ENCODE peak calls at places on chromosomes 7 and 10, in nine cellular contexts. Y is type B pancreatic cell, M is mammary epithelial cell, K is bronchial epithelial cell, X is PC-9, N is ascending aorta, Q is neural crest cell, C is AG04449, L is fibroblast of mammary gland. D is an unnamed sample.

GRCh38 chr7:128236924-128237586 is 4.0 kb upstream of the LEP start:
- DNase-seq in X (peak; percentile 90), Y (no peak), M (peak; percentile 99), Q (no peak), L (peak; percentile 93), N (no peak), C (peak; percentile 59), K (peak; percentile 100), D (peak; percentile 44)

GRCh38 chr10:71611131-71611530 is 108.4 kb downstream of the C10orf105 start:
- DNase-seq in C (no peak), Q (no peak), M (no peak), Y (no peak), L (no peak), N (no peak), X (no peak), K (no peak), D (no peak)

GRCh38 chr7:18866359-18867036 is 250.9 kb downstream of the TWIST1 start:
- DNase-seq in C (peak; percentile 100), L (peak; percentile 100), N (peak; percentile 41), K (peak; percentile 100), Q (no peak), Y (no peak), M (peak; percentile 99), X (peak; percentile 36), D (peak; percentile 76)

GRCh38 chr10:34320265-34320664 is 494.8 kb downstream of the PARD3 start:
- DNase-seq in C (no peak), K (no peak), L (no peak), Q (no peak), Y (no peak), N (no peak), X (no peak), M (no peak), D (no peak)

GRCh38 chr7:38855389-38855788 is 53.6 kb downstream of the VPS41 start:
- DNase-seq in X (no peak), C (no peak), Y (no peak), Q (no peak), K (no peak), M (no peak), L (no peak), N (no peak), D (no peak)

GRCh38 chr10:7642612-7643011 is 24.2 kb downstream of the ITIH5 start:
- DNase-seq in X (no peak), K (no peak), Y (no peak), L (no peak), N (no peak), Q (no peak), C (no peak), M (no peak), D (no peak)

GRCh38 chr7:4711093-4711492 is 29.0 kb downstream of the FOXK1 start:
- DNase-seq in C (no peak), K (no peak), N (no peak), M (no peak), Y (no peak), L (no peak), X (no peak), Q (no peak), D (no peak)

GRCh38 chr10:74419491-74420466 is 268.8 kb downstream of the ADK start:
- DNase-seq in X (no peak), N (no peak), M (peak; percentile 9), C (no peak), Y (no peak), L (peak; percentile 43), Q (no peak), K (peak; percentile 25), D (peak; percentile 44)

GRCh38 chr7:77455334-77455733 is 39.2 kb upstream of the GSAP start:
- DNase-seq in Y (no peak), M (peak; percentile 65), N (no peak), L (peak; percentile 98), K (peak; percentile 92), C (peak; percentile 46), X (peak; percentile 79), Q (no peak), D (no peak)

GRCh38 chr10:93999401-93999851 is 5.7 kb downstream of the PLCE1 start:
- DNase-seq in C (no peak), M (peak; percentile 1), Y (no peak), K (peak; percentile 26), N (no peak), X (no peak), Q (no peak), L (peak; percentile 50), D (no peak)

GRCh38 chr7:100088621-100089457 is at the start of gene COPS6:
- DNase-seq in Y (peak; percentile 89), K (peak; percentile 22), C (no peak), Q (peak; percentile 80), L (peak; percentile 65), X (peak; percentile 52), M (peak; percentile 77), N (peak; percentile 24), D (peak; percentile 88)

GRCh38 chr10:45135836-45136235 is 135.1 kb downstream of the ZNF22 start:
- DNase-seq in M (no peak), Y (no peak), X (no peak), C (no peak), Q (no peak), K (no peak), N (no peak), L (no peak), D (no peak)

GRCh38 chr7:27346531-27347260 is 104.1 kb downstream of the EVX1 start:
- DNase-seq in N (no peak), Q (no peak), X (peak; percentile 98), C (peak; percentile 55), M (peak; percentile 78), Y (no peak), K (peak; percentile 94), L (peak; percentile 77), D (peak; percentile 91)

GRCh38 chr10:6036861-6037321 is 25.3 kb downstream of the IL2RA start:
- DNase-seq in M (no peak), X (no peak), L (no peak), N (no peak), Q (no peak), C (no peak), Y (no peak), K (no peak), D (no peak)

DNA sequence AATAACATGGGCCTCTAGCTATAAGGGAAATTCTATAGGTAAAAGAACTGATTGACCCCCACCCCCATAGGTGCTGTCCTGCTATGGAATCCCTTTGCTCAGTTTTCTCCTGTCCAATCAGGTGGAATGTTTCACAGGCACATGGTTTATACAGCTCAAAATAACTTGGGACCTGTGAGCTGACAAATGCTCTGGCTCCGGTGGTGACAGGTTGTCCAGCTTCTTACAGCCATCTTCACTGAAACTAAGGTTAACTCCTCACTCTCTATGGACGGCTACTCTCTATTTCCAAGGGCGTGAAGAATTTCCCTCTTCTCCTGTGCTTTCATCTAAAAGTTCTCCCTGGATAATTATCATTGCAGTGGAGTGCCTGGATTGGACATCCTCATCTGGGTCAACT is at the start of gene MYPN:
- DNase-seq in Y (no peak), N (no peak), K (no peak), M (no peak), X (no peak), C (no peak), Q (no peak), L (no peak), D (no peak)
- TF ChIP-seq CTCF in Y (no peak), N (no peak), K (no peak), M (no peak), X (no peak), C (no peak), Q (no peak), L (no peak), D (no peak)

GRCh38 chr7:47581821-47582747 is at the start of gene TNS3:
- DNase-seq in X (peak; percentile 64), L (no peak), C (no peak), Y (peak; percentile 75), M (peak; percentile 47), Q (peak; percentile 46), N (no peak), K (no peak), D (peak; percentile 86)
- TF ChIP-seq CTCF in X (no peak), L (no peak), C (no peak), Y (peak; percentile 56), M (no peak), Q (peak; percentile 57), N (no peak), K (no peak), D (peak; percentile 36)

DNA sequence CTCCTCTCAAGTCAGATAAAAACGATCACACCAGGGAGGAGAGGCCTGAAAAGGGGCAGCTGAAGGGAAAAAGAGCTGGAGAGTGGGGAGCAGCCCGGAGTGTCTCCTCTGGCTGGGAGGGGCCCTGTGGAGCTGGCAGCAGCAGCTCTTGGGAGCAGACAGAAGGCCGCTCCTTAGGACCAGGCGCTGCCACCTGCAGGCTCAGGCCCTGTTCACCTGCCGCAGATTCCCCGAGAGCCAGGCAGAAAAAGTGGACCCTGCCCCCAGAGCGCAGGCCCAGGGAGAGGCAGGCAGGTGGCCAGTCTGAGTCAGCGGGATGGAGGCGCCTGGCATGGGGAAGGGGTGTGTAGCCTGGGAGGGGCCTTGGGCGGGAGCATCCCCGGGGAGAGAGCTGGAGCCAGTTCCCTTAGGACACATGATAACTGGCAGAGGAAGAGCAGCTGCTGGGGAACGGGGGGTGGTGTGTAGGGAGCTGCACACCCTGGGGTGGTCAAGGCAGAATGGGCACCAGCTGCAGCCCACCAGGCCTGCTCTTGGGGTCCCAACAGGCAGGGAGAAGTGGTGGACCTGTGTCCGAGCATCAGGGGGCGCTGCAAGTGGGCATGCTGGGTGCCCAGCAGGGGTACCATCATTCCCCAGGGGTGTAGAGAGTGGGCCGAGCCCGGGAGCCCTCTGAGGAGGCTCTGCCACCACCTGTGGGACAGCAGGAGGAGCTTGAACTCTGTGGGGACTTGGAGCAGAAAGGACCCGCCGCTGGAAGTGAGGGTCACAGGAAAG is 177.2 kb upstream of the RHEB start:
- DNase-seq in N (no peak), C (no peak), M (peak; percentile 63), Y (no peak), X (peak; percentile 88), L (no peak), Q (no peak), K (peak; percentile 33), D (peak; percentile 80)
- TF ChIP-seq CTCF in N (no peak), C (no peak), M (peak; percentile 9), Y (no peak), X (no peak), L (no peak), Q (no peak), K (peak; percentile 35), D (no peak)

GRCh38 chr10:80484243-80484642 is 30.1 kb downstream of the TSPAN14 start:
- DNase-seq in L (no peak), C (no peak), M (no peak), X (no peak), N (no peak), K (no peak), Y (no peak), Q (no peak), D (no peak)
- TF ChIP-seq CTCF in L (no peak), C (no peak), M (no peak), X (no peak), N (no peak), K (no peak), Y (no peak), Q (no peak), D (no peak)